ENCODE peak calls at places on chromosomes 2 and 18, in five cellular contexts. C is brain microvascular endothelial cell, S is retinal pigment epithelial cell, V is AG04449, X is fibroblast of mammary gland. F is an unnamed sample.

GRCh38 chr2:217289153-217289908 is 429.5 kb upstream of the TNP1 start:
- DNase-seq in S (no peak), C (no peak), V (no peak), X (no peak), F (peak)

GRCh38 chr2:42342061-42342794 is 18.8 kb downstream of the COX7A2L start:
- DNase-seq in X (peak), V (peak), C (peak), S (peak), F (peak)

GRCh38 chr2:21228041-21228895 is 104.5 kb downstream of the TDRD15 start:
- DNase-seq in X (no peak), S (no peak), V (no peak), C (no peak), F (no peak)

GRCh38 chr18:80175451-80176235 is 66.6 kb downstream of the ADNP2 start:
- DNase-seq in S (no peak), V (no peak), X (no peak), C (peak), F (no peak)

GRCh38 chr2:155384555-155385123 is 686.1 kb downstream of the KCNJ3 start:
- DNase-seq in V (no peak), C (no peak), S (no peak), X (no peak), F (no peak)

GRCh38 chr2:15625344-15626036 is 33.8 kb downstream of the DDX1 start:
- DNase-seq in S (no peak), C (no peak), X (no peak), V (no peak), F (no peak)

GRCh38 chr2:29481313-29481712 is 366.1 kb downstream of the CLIP4 start:
- DNase-seq in S (no peak), X (no peak), V (no peak), C (no peak), F (no peak)

GRCh38 chr2:101807242-101807641 is 109.7 kb downstream of the MAP4K4 start:
- DNase-seq in S (no peak), X (no peak), V (no peak), C (no peak), F (no peak)

GRCh38 chr2:226600184-226600583 is 199.4 kb downstream of the IRS1 start:
- DNase-seq in C (peak), V (peak), S (no peak), X (no peak), F (no peak)

GRCh38 chr2:128374711-128375413 is 56.2 kb upstream of the HS6ST1 start:
- DNase-seq in V (no peak), X (no peak), C (no peak), S (no peak), F (no peak)

GRCh38 chr2:190408538-190409271 is 550 bp downstream of the MFSD6 start:
- DNase-seq in S (no peak), V (no peak), C (no peak), X (no peak), F (no peak)

GRCh38 chr2:4745596-4745995 is 946.6 kb upstream of the SOX11 start:
- DNase-seq in S (no peak), X (no peak), C (no peak), V (no peak), F (no peak)

GRCh38 chr2:231001921-231002320 is 6.0 kb downstream of the SPATA3 start:
- DNase-seq in V (no peak), C (no peak), S (no peak), X (no peak), F (peak)

GRCh38 chr2:149077861-149078260 is 39.4 kb downstream of the LYPD6B start:
- DNase-seq in C (no peak), S (no peak), V (no peak), X (no peak), F (no peak)

GRCh38 chr2:149075065-149075464 is 36.6 kb downstream of the LYPD6B start:
- DNase-seq in C (no peak), V (no peak), S (no peak), X (no peak), F (no peak)

GRCh38 chr2:149076863-149077412 is 38.4 kb downstream of the LYPD6B start:
- DNase-seq in V (no peak), S (no peak), C (no peak), X (no peak), F (no peak)

GRCh38 chr2:149080104-149080503 is 41.6 kb downstream of the LYPD6B start:
- DNase-seq in S (no peak), C (no peak), V (no peak), X (no peak), F (no peak)

DNA sequence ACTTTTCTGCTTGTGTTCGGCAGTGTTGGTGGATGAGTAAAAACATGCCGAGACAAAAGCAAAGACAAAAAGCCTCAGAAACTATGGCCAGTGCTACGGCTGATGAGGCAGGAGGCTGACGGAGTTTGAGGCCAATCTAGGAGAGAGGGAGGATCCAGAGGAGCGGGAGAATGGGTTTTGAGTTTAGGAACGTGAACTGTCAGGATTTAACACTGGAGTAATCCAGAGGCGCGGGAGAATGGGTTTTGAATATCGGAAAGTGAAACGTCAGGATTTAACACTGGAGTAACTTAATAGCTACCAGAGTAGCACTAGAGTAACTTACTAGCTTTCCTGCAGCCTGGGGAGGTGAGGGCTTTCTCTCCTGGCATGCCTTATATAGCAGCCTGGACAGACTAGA is 37.4 kb downstream of the LYPD6B start:
- DNase-seq in X (peak), S (no peak), V (no peak), C (no peak), F (peak)
- H3K4me3 ChIP-seq in X (no peak), S (no peak), V (no peak), C (no peak), F (peak)

DNA sequence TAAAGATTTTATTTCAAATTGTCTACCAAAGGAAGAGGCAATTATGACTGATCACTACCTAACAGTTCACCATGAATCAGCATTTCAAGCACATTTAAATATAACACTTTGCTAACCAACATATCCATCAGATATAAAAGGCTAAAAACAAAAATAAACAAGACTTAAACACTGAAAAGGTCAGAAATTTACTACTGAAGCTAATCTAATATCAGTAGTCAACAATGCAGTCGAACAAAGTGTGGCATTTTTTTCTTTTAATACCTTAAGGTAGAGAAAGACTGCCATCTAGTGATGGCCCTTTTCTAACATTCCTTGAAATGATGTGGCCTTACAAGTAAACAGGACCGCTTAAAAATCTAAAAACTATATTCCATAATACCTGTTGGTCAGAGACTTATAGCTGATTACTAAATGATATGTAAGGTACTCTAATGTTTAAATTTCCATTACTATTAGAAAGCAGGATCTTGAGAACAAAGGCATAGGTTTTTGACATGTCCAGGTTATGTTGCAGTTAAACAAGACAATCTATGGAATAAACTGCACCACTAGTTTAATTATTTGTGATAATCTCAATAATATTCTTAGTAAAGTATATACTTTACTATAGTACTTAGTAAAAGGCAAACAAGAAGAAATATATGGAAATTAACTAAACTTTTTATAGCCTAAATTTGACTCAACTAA is 80.0 kb downstream of the EXOC6B start:
- DNase-seq in X (peak), S (no peak), V (no peak), C (peak), F (peak)
- TF ChIP-seq CTCF in X (peak), S (peak), V (peak), C (peak), F (peak)

GRCh38 chr2:26067186-26067974 is 33.5 kb downstream of the RAB10 start:
- DNase-seq in C (no peak), X (no peak), S (no peak), V (no peak), F (no peak)
- H3K4me3 ChIP-seq in C (no peak), X (no peak), S (no peak), V (no peak), F (no peak)

GRCh38 chr2:193581807-193582206 is 1387.1 kb upstream of the TMEFF2 start:
- DNase-seq in X (no peak), S (no peak), C (no peak), V (no peak), F (no peak)

GRCh38 chr2:193580176-193580950 is 1385.6 kb upstream of the TMEFF2 start:
- DNase-seq in C (no peak), X (no peak), S (no peak), V (no peak), F (no peak)

GRCh38 chr2:193584522-193584938 is 1389.8 kb upstream of the TMEFF2 start:
- DNase-seq in V (no peak), X (peak), C (peak), S (peak), F (peak)

GRCh38 chr2:193584001-193584400 is 1389.3 kb upstream of the TMEFF2 start:
- DNase-seq in C (no peak), V (no peak), S (no peak), X (peak), F (peak)
- TF ChIP-seq CTCF in C (peak), V (no peak), S (peak), X (peak), F (no peak)

GRCh38 chr2:45857848-45858520 is 206.5 kb downstream of the PRKCE start:
- DNase-seq in V (no peak), S (no peak), C (no peak), X (no peak), F (no peak)

GRCh38 chr2:45857206-45857605 is 205.7 kb downstream of the PRKCE start:
- DNase-seq in V (no peak), C (no peak), X (no peak), S (no peak), F (peak)

GRCh38 chr2:45859682-45860081 is 208.2 kb downstream of the PRKCE start:
- DNase-seq in V (no peak), S (no peak), C (no peak), X (no peak), F (no peak)

GRCh38 chr2:45855374-45855773 is 203.9 kb downstream of the PRKCE start:
- DNase-seq in C (no peak), S (no peak), V (no peak), X (peak), F (peak)

DNA sequence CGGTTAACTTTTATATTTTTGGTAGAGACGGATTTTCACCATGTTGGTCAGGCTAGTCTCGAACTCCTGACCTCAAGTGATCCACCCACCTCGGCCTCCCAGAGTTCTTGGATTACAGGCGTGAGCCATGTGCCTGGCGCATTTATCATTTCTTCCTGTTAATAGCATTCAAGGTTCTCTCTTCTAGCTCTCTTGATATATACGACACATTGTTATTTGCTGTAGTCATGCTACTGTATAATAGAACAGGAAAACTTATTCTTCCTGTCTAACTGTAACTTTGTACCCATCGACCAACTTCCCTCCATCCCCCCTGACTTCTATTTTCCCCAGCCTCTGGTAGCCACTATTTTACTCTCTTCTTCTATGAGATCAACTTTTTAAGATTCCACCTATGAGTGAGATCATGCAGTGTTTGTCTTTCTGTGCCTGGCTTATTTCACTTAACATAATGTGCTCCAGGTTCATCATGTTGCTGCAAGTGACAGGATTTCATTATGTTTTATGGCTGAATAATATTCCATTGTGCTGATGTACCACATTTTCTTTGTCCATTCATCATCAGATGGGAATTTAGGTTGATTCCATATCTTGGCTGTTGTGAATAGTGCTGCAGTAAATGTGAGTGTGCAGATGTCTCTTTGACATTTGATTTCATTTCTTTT is 205.0 kb downstream of the PRKCE start:
- DNase-seq in V (no peak), X (no peak), C (no peak), S (no peak), F (peak)
- H3K4me3 ChIP-seq in V (no peak), X (no peak), C (no peak), S (no peak), F (no peak)

DNA sequence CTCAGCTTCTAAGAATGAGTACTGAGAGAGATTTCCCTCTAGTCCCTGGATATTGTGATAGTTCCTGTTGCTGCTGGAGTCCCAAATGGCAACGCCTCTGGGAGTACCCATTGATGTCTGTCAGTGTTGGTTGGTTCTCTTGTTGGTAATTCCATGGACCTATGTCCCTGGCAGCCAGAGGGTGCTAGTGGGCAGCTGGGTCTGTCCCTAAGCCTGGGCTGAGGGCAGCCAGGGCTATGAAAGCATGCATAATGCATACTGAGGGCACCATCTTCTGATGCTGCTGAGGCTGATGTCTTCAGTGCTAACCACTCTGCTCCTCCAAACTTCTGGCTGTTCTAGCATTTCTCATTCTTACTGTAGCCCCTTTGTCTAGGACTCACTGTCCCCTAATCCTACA is 35.9 kb downstream of the NABP1 start:
- DNase-seq in X (no peak), V (no peak), C (no peak), S (no peak), F (no peak)
- TF ChIP-seq CTCF in X (peak), V (no peak), C (peak), S (peak), F (no peak)

GRCh38 chr2:195657634-195658540 is 861 bp downstream of the SLC39A10 start:
- DNase-seq in S (peak), V (peak), C (peak), X (peak), F (peak)

GRCh38 chr2:195656859-195657633 is at the start of gene SLC39A10:
- DNase-seq in V (peak), S (peak), C (peak), X (peak), F (peak)

GRCh38 chr2:195658541-195658890 is 1.5 kb downstream of the SLC39A10 start:
- DNase-seq in V (no peak), S (peak), C (peak), X (peak), F (peak)

GRCh38 chr2:195660265-195660890 is 3.4 kb downstream of the SLC39A10 start:
- DNase-seq in C (peak), S (peak), X (peak), V (peak), F (peak)

GRCh38 chr2:195659114-195659513 is 2.1 kb downstream of the SLC39A10 start:
- DNase-seq in X (peak), S (no peak), V (no peak), C (no peak), F (peak)
- H3K4me3 ChIP-seq in X (peak), S (peak), V (peak), C (peak), F (peak)

DNA sequence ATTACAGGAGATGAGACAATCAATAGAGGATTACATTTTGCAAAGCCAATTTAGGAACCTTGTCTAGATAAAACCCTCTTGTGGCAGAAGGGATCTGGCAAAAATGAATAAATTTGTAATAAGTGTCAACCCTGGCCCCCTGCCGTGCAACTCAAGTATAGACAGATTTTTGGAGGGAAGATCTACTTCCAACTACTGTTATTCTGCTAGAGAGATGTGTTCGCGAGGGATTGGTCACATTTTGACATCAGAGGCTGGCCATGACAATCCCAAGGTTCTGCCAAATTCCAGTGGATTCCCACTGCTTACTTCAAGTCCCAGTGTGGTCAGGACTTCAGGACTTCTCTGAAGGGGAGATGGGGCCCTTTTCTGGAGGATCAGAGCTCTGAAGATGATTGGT is 192.6 kb downstream of the SH3RF3 start:
- DNase-seq in C (no peak), V (no peak), S (no peak), X (peak), F (peak)
- TF ChIP-seq CTCF in C (no peak), V (no peak), S (no peak), X (peak), F (peak)

GRCh38 chr2:215430528-215431187 is 5.2 kb downstream of the FN1 start:
- DNase-seq in V (peak), C (peak), X (peak), S (no peak), F (peak)

GRCh38 chr2:215434447-215435260 is 1.2 kb downstream of the FN1 start:
- DNase-seq in C (no peak), V (no peak), S (no peak), X (peak), F (peak)

GRCh38 chr2:215431290-215431689 is 4.6 kb downstream of the FN1 start:
- DNase-seq in S (no peak), X (peak), C (no peak), V (no peak), F (no peak)

GRCh38 chr2:215431778-215432758 is 3.8 kb downstream of the FN1 start:
- DNase-seq in X (peak), C (peak), S (no peak), V (no peak), F (peak)

GRCh38 chr2:215432759-215433594 is 2.9 kb downstream of the FN1 start:
- DNase-seq in C (peak), S (no peak), X (peak), V (no peak), F (peak)
- H3K4me3 ChIP-seq in C (peak), S (no peak), X (peak), V (peak), F (peak)